ENCODE peak calls at places on chromosome 7, in five cellular contexts. A, U, J, N and S are unnamed samples.

GRCh38 chr7:7018290-7018689 is 164.1 kb upstream of the C1GALT1 start:
- DNase-seq in A (no peak), U (no peak), J (peak; percentile 71), N (no peak), S (no peak)

GRCh38 chr7:157811946-157812345 is 475.1 kb downstream of the DNAJB6 start:
- DNase-seq in A (no peak), U (no peak), J (no peak), N (no peak), S (no peak)

GRCh38 chr7:105878746-105879605 is 2.6 kb upstream of the ATXN7L1 start:
- DNase-seq in A (no peak), U (no peak), J (no peak), N (no peak), S (no peak)

GRCh38 chr7:150946826-150947750 is 31.0 kb downstream of the KCNH2 start:
- DNase-seq in A (no peak), U (no peak), J (no peak), N (no peak), S (no peak)

GRCh38 chr7:130899638-130900401 is 165.8 kb upstream of the KLF14 start:
- DNase-seq in A (no peak), U (no peak), J (no peak), N (no peak), S (no peak)

GRCh38 chr7:82376739-82377138 is 66.8 kb downstream of the CACNA2D1 start:
- DNase-seq in A (peak; percentile 20), U (no peak), J (no peak), N (no peak), S (peak; percentile 49)

GRCh38 chr7:121313793-121314676 is 14.8 kb upstream of the WNT16 start:
- DNase-seq in A (no peak), U (no peak), J (peak; percentile 90), N (no peak), S (no peak)

GRCh38 chr7:151243411-151244155 is 4.9 kb downstream of the SMARCD3 start:
- DNase-seq in A (no peak), U (no peak), J (peak; percentile 34), N (no peak), S (no peak)